ENCODE peak calls at places on chromosomes 2 and 18, in four cellular contexts. O is fibroblast of the aortic adventitia, E is DMS 273 treated with DMSO at 0.1 percent for 48 hours, I is anterior cingulate cortex. L is an unnamed sample.

GRCh38 chr2:168044579-168044978 is 202.8 kb downstream of the STK39 start:
- DNase-seq in O (no peak), E (no peak), I (no peak), L (no peak)

GRCh38 chr18:24534737-24535136 is 74.3 kb downstream of the HRH4 start:
- DNase-seq in O (no peak), E (no peak), I (no peak), L (no peak)

GRCh38 chr2:103284750-103285149 is 522.9 kb downstream of the TMEM182 start:
- DNase-seq in O (no peak), E (no peak), I (no peak), L (no peak)

GRCh38 chr2:72900191-72900825 is 13.1 kb downstream of the SPR start:
- DNase-seq in O (no peak), E (no peak), I (no peak), L (no peak)

GRCh38 chr2:68750592-68751396 is 16.2 kb downstream of the ARHGAP25 start:
- DNase-seq in O (no peak), E (no peak), I (no peak), L (no peak)

GRCh38 chr2:234024304-234024703 is 26.2 kb upstream of the SPP2 start:
- DNase-seq in O (no peak), E (no peak), I (no peak), L (no peak)

GRCh38 chr2:157264099-157264498 is 6.6 kb downstream of the GALNT5 start:
- DNase-seq in O (peak; percentile 86), E (no peak), I (no peak), L (no peak)

GRCh38 chr18:69947361-69948106 is at the start of gene CD226:
- DNase-seq in O (no peak), E (no peak), I (no peak), L (no peak)

GRCh38 chr2:23604731-23605130 is 219.8 kb downstream of the KLHL29 start:
- DNase-seq in O (no peak), E (no peak), I (no peak), L (no peak)

GRCh38 chr2:31137211-31138036 is 816 bp downstream of the GALNT14 start:
- DNase-seq in O (no peak), E (no peak), I (no peak), L (peak; percentile 39)

GRCh38 chr2:147636238-147636887 is 208.5 kb upstream of the ACVR2A start:
- DNase-seq in O (peak; percentile 81), E (no peak), I (no peak), L (no peak)

GRCh38 chr2:39455826-39456225 is 18.7 kb upstream of the MAP4K3 start:
- DNase-seq in O (peak; percentile 64), E (no peak), I (no peak), L (no peak)

GRCh38 chr18:74063023-74063422 is 84.6 kb downstream of the FBXO15 start:
- DNase-seq in O (no peak), E (no peak), I (no peak), L (no peak)

GRCh38 chr18:58315041-58315440 is 271.0 kb downstream of the NEDD4L start:
- DNase-seq in O (no peak), E (no peak), I (no peak), L (no peak)

GRCh38 chr2:190927257-190927656 is 46.6 kb downstream of the GLS start:
- DNase-seq in O (peak; percentile 74), E (no peak), I (no peak), L (no peak)

GRCh38 chr2:227374158-227374557 is 4.9 kb downstream of the TM4SF20 start:
- DNase-seq in O (peak; percentile 87), E (no peak), I (no peak), L (no peak)

GRCh38 chr2:168814046-168814445 is 11.6 kb downstream of the NOSTRIN start:
- DNase-seq in O (no peak), E (no peak), I (no peak), L (no peak)

GRCh38 chr2:46297546-46298271 is 502 bp downstream of the EPAS1 start:
- DNase-seq in O (no peak), E (no peak), I (no peak), L (no peak)

GRCh38 chr2:207239222-207239674 is 73.5 kb upstream of the KLF7 start:
- DNase-seq in O (peak; percentile 99), E (no peak), I (no peak), L (no peak)

GRCh38 chr2:120441744-120442471 is 96.0 kb downstream of the INHBB start:
- DNase-seq in O (peak; percentile 21), E (no peak), I (peak; percentile 70), L (no peak)

GRCh38 chr18:60549338-60549960 is 176.9 kb upstream of the MC4R start:
- DNase-seq in O (peak; percentile 88), E (peak; percentile 74), I (peak; percentile 6), L (peak; percentile 77)

GRCh38 chr2:24994325-24994724 is 22.6 kb upstream of the DNAJC27 start:
- DNase-seq in O (no peak), E (no peak), I (no peak), L (no peak)

GRCh38 chr2:205218056-205218455 is 464.2 kb upstream of the NRP2 start:
- DNase-seq in O (peak; percentile 82), E (no peak), I (no peak), L (no peak)